ENCODE peak calls at places on chromosomes 12 and 14, in six cellular contexts. A is activated naive CD4-positive, alpha-beta T cell; T is activated T-cell treated with anti-CD3 and anti-CD28 coated beads, Interleukin-2, amount 50 U/mL, for 1 hour; N is NCI-H1092 treated with DMSO at 0.1 percent for 48 hours; V is endodermal cell; U is activated CD4-positive, CD25-positive, alpha-beta regulatory T cell treated with anti-CD3 and anti-CD28 coated beads, Interleukin-2, amount 50 U/mL, for 72 hours. F is an unnamed sample.

GRCh38 chr12:40947812-40948211 is 240.3 kb upstream of the PDZRN4 start:
- DNase-seq in N (no peak), V (no peak), T (no peak), U (no peak), A (no peak), F (no peak)

GRCh38 chr14:94145902-94146527 is 16.6 kb upstream of the IFI27L2 start:
- DNase-seq in U (no peak), N (no peak), A (no peak), V (no peak), T (no peak), F (no peak)

GRCh38 chr12:71125515-71125914 is 32.3 kb downstream of the TSPAN8 start:
- DNase-seq in A (no peak), V (no peak), U (no peak), T (no peak), N (no peak), F (no peak)

GRCh38 chr12:47133981-47134380 is 54.2 kb upstream of the AMIGO2 start:
- DNase-seq in U (no peak), N (no peak), A (no peak), T (no peak), V (no peak), F (no peak)

GRCh38 chr12:114655934-114656697 is 27.9 kb downstream of the TBX3 start:
- DNase-seq in T (no peak), A (no peak), V (peak), U (no peak), N (peak), F (no peak)

GRCh38 chr12:121980211-121980891 is 41.3 kb upstream of the BCL7A start:
- DNase-seq in V (no peak), U (no peak), A (no peak), N (no peak), T (no peak), F (peak)

GRCh38 chr14:31829256-31829923 is 247.7 kb upstream of the ARHGAP5 start:
- DNase-seq in V (no peak), A (no peak), N (no peak), U (no peak), T (no peak), F (no peak)

GRCh38 chr12:90729741-90730140 is 225.2 kb downstream of the CCER1 start:
- DNase-seq in N (no peak), T (no peak), U (no peak), A (no peak), V (no peak), F (no peak)

GRCh38 chr12:66648336-66648735 is 30.5 kb downstream of the GRIP1 start:
- DNase-seq in N (peak), V (no peak), T (no peak), U (no peak), A (no peak), F (no peak)

GRCh38 chr12:57517187-57517586 is 3.1 kb downstream of the DDIT3 start:
- DNase-seq in N (no peak), T (no peak), U (no peak), V (no peak), A (no peak), F (no peak)

GRCh38 chr14:52020866-52021717 is 31.7 kb downstream of the RTRAF start:
- DNase-seq in U (no peak), A (no peak), V (no peak), T (no peak), N (no peak), F (no peak)

GRCh38 chr14:21686468-21686867 is 12.8 kb upstream of the OR4E1 start:
- DNase-seq in U (no peak), N (no peak), A (no peak), V (no peak), T (no peak), F (no peak)

GRCh38 chr12:23887055-23887835 is 62.2 kb downstream of the SOX5 start:
- DNase-seq in A (no peak), V (no peak), T (no peak), U (no peak), N (no peak), F (no peak)

GRCh38 chr14:22220427-22220826 is 368.6 kb downstream of the DAD1 start:
- DNase-seq in N (no peak), U (no peak), V (no peak), A (no peak), T (no peak), F (no peak)

GRCh38 chr12:5262450-5262849 is 169.5 kb upstream of the NTF3 start:
- DNase-seq in A (no peak), N (no peak), T (no peak), U (no peak), V (no peak), F (no peak)

GRCh38 chr14:61948376-61948775 is 186.2 kb downstream of the SNAPC1 start:
- DNase-seq in T (no peak), A (no peak), U (no peak), V (no peak), N (no peak), F (no peak)

GRCh38 chr12:12441891-12442461 is 85.1 kb downstream of the BORCS5 start:
- DNase-seq in V (no peak), T (peak), N (no peak), A (no peak), U (peak), F (no peak)

GRCh38 chr14:56494167-56494566 is 85.4 kb upstream of the TMEM260 start:
- DNase-seq in N (no peak), A (no peak), V (no peak), T (no peak), U (no peak), F (no peak)

GRCh38 chr14:71165121-71165574 is 257.9 kb downstream of the PCNX1 start:
- DNase-seq in N (no peak), A (no peak), U (no peak), V (no peak), T (no peak), F (no peak)

GRCh38 chr12:2794261-2794735 is 472 bp upstream of the FKBP4 start:
- DNase-seq in V (no peak), N (peak), T (no peak), U (peak), A (no peak), F (peak)

GRCh38 chr14:32932302-32932920 is 6.3 kb upstream of the NPAS3 start:
- DNase-seq in A (no peak), V (no peak), T (no peak), U (no peak), N (no peak), F (no peak)

GRCh38 chr14:32298346-32298745 is 30.8 kb upstream of the AKAP6 start:
- DNase-seq in U (no peak), T (no peak), N (no peak), A (no peak), V (no peak), F (no peak)

F was measured in stimulated activated naive B cell treated with anti-CD40 and anti-IgM and Interleukin-4, amounts not matched to agents 10 μg/mL and 1 μg/mL and 100 μg/mL, for 72 hours.